ENCODE peak calls at places on chromosomes 12 and 14, in four cellular contexts. S, P, E and U are unnamed samples.

GRCh38 chr14:96221109-96221650 is 16.5 kb downstream of the BDKRB2 start:
- DNase-seq in S (no peak), P (no peak), E (no peak), U (no peak)

GRCh38 chr12:31590730-31591307 is at the start of gene DENND5B:
- DNase-seq in S (peak; percentile 90), P (peak; percentile 82), E (no peak), U (peak; percentile 39)

GRCh38 chr12:92558806-92559205 is 144.0 kb upstream of the PLEKHG7 start:
- DNase-seq in S (no peak), P (no peak), E (no peak), U (no peak)

GRCh38 chr14:92556863-92557543 is 43.4 kb downstream of the RIN3 start:
- DNase-seq in S (no peak), P (no peak), E (no peak), U (no peak)

GRCh38 chr14:103923863-103924262 is 4.4 kb upstream of the TDRD9 start:
- DNase-seq in S (no peak), P (no peak), E (no peak), U (no peak)

GRCh38 chr14:99568567-99569560 is 35.1 kb downstream of the CCDC85C start:
- DNase-seq in S (no peak), P (no peak), E (no peak), U (no peak)

GRCh38 chr14:84591827-84592540 is 938.0 kb upstream of the FLRT2 start:
- DNase-seq in S (no peak), P (no peak), E (no peak), U (no peak)

GRCh38 chr12:43222796-43223195 is 329.2 kb downstream of the ADAMTS20 start:
- DNase-seq in S (no peak), P (no peak), E (no peak), U (no peak)

GRCh38 chr14:105128059-105128458 is 40.5 kb downstream of the JAG2 start:
- DNase-seq in S (no peak), P (no peak), E (no peak), U (no peak)

GRCh38 chr12:48061943-48062719 is 43.7 kb downstream of the SENP1 start:
- DNase-seq in S (peak; percentile 62), P (no peak), E (no peak), U (no peak)

GRCh38 chr14:69317780-69318179 is 57.8 kb downstream of the GALNT16 start:
- DNase-seq in S (no peak), P (peak; percentile 11), E (no peak), U (peak; percentile 7)

GRCh38 chr14:75092698-75093097 is 23.3 kb downstream of the ZC2HC1C start:
- DNase-seq in S (no peak), P (no peak), E (no peak), U (no peak)

GRCh38 chr14:69532561-69533335 is 41.9 kb downstream of the CCDC177 start:
- DNase-seq in S (peak; percentile 63), P (peak; percentile 14), E (no peak), U (no peak)

GRCh38 chr14:104971447-104972240 is 6.5 kb downstream of the AHNAK2 start:
- DNase-seq in S (no peak), P (no peak), E (no peak), U (no peak)

GRCh38 chr12:111100554-111100953 is 180.2 kb upstream of the MYL2 start:
- DNase-seq in S (no peak), P (no peak), E (no peak), U (no peak)

GRCh38 chr12:19190292-19191031 is 60.9 kb downstream of the PLEKHA5 start:
- DNase-seq in S (no peak), P (no peak), E (no peak), U (no peak)

GRCh38 chr12:3336606-3337311 is 154.2 kb upstream of the PRMT8 start:
- DNase-seq in S (no peak), P (no peak), E (no peak), U (no peak)

GRCh38 chr14:106268013-106268727 is 741.8 kb downstream of the TMEM121 start:
- DNase-seq in S (peak; percentile 59), P (peak; percentile 48), E (peak; percentile 54), U (peak; percentile 59)

GRCh38 chr12:95218164-95218851 is 701 bp downstream of the VEZT start:
- DNase-seq in S (no peak), P (peak; percentile 82), E (peak; percentile 5), U (no peak)

GRCh38 chr14:45907782-45908181 is 654.8 kb upstream of the MIS18BP1 start:
- DNase-seq in S (no peak), P (no peak), E (no peak), U (no peak)

GRCh38 chr12:53063708-53064612 is 14.1 kb downstream of the TNS2 start:
- DNase-seq in S (no peak), P (peak; percentile 22), E (no peak), U (no peak)

GRCh38 chr14:69093551-69094421 is 59.1 kb downstream of the DCAF5 start:
- DNase-seq in S (peak; percentile 41), P (no peak), E (no peak), U (no peak)

GRCh38 chr14:93936245-93936644 is 9.1 kb downstream of the FAM181A start:
- DNase-seq in S (peak; percentile 49), P (no peak), E (no peak), U (no peak)

GRCh38 chr12:31896514-31897039 is 62.6 kb upstream of the RESF1 start:
- DNase-seq in S (no peak), P (peak; percentile 73), E (peak; percentile 70), U (peak; percentile 70)

GRCh38 chr12:124921200-124922008 is 7.0 kb upstream of the UBC start:
- DNase-seq in S (peak; percentile 74), P (peak; percentile 78), E (no peak), U (peak; percentile 44)

GRCh38 chr12:88468546-88468945 is 111.7 kb downstream of the KITLG start:
- DNase-seq in S (no peak), P (no peak), E (no peak), U (no peak)

GRCh38 chr14:47008732-47009131 is 357.2 kb upstream of the RPL10L start:
- DNase-seq in S (no peak), P (no peak), E (no peak), U (no peak)

GRCh38 chr12:108768591-108769500 is 37.5 kb upstream of the CORO1C start:
- DNase-seq in S (peak; percentile 37), P (peak; percentile 89), E (no peak), U (peak; percentile 19)

GRCh38 chr12:50297996-50298395 is 14.7 kb upstream of the LIMA1 start:
- DNase-seq in S (no peak), P (no peak), E (no peak), U (no peak)
- TF ChIP-seq CTCF in S (no peak), P (no peak), E (no peak), U (no peak)

GRCh38 chr14:23006544-23007419 is 3.2 kb downstream of the C14orf93 start:
- DNase-seq in S (peak; percentile 97), P (peak; percentile 97), E (peak; percentile 93), U (peak; percentile 95)
- TF ChIP-seq CTCF in S (peak; percentile 13), P (no peak), E (no peak), U (peak; percentile 18)

GRCh38 chr12:105262461-105263184 is 26.6 kb upstream of the APPL2 start:
- DNase-seq in S (no peak), P (no peak), E (no peak), U (no peak)
- TF ChIP-seq CTCF in S (no peak), P (no peak), E (no peak), U (no peak)

DNA sequence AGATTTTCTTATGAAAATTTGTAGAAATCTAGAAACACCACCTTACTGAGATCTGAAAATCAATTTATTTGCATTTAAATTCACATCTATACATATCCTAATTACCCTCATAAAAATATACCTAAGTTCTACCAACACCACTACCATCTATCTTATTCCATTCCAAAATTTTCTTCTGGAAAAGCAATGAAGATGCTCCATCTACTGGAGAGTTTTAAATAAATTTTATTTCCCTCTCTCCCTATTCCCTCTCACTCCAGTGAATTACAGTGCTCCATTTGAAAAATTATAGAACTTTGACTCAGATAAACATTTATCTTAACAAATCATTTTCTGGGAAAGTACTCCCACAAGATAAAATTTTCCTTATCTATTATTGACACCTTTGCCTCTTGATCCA is 2.3 kb upstream of the C14orf39 start:
- DNase-seq in S (no peak), P (no peak), E (no peak), U (no peak)
- TF ChIP-seq CTCF in S (no peak), P (no peak), E (no peak), U (no peak)

DNA sequence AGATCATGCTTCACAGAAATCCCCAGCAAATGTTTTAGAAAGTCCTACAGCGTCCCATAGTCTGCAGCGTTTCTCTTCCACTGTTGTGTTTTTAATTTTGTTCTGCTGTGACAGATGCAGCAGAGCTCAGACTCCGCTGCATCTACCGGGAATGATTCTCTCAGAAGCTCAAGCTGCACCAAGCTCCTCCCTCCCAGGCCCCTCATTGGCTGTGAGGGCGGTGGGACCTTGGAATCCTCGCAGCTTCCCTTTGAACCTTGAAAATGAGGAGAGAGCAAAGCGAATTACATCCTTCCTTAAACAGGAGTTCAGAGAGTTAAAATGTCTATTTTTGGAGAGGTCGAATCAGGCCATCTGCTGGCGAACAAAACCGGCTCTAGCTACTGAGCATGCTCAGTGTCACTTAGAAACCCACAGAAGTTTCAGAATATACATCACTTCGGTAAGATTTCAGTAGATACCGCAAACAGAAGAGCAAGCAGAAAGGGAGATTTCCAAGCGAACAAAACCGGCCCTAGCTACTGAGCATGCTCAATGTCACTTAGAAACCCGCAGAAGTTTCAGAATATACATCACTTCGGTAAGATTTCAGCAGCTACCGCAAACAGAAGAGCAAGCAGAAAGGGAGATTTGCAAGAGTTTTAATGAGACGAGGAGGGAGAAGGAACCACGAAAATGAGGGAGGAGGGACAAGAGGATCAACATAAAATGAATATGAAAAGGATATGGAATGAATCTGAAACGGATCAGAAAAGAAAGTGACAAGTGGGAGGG is at the start of gene ABCD2:
- DNase-seq in S (peak; percentile 67), P (peak; percentile 55), E (peak; percentile 41), U (peak; percentile 38)
- TF ChIP-seq CTCF in S (no peak), P (no peak), E (peak; percentile 17), U (no peak)

DNA sequence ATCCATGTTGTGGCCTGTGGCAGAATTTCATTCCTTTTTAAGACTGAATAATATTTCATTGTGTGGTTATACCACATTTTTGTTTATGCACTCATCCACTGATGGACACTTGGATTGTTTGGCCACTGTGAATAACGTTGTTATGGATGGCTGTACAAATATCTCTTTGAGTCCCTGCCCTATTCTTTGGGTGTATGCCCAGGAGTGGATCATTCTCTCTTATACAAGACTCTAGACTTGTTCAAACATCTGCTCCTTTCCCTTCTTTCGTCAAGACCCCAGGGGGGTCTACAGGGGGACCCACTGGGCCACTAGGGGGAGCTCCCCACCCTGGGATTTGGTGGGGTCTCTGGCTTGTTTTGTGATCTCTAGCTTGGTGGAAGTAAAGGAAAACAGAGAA is 77.4 kb downstream of the FBXL14 start:
- DNase-seq in S (peak; percentile 58), P (no peak), E (no peak), U (no peak)
- TF ChIP-seq CTCF in S (peak; percentile 71), P (peak; percentile 28), E (no peak), U (no peak)

GRCh38 chr14:76509291-76509690 is 133.4 kb downstream of the ESRRB start:
- DNase-seq in S (no peak), P (no peak), E (no peak), U (no peak)
- TF ChIP-seq CTCF in S (no peak), P (no peak), E (no peak), U (no peak)